ENCODE peak calls at places on chromosomes 7 and 10, in five cellular contexts. K, G, A, D and R are unnamed samples.

GRCh38 chr10:31620236-31621151 is 301.5 kb downstream of the ZEB1 start:
- DNase-seq in K (no peak), G (no peak), A (no peak), D (peak), R (no peak)

GRCh38 chr7:141362580-141363435 is 188.4 kb upstream of the AGK start:
- DNase-seq in K (no peak), G (peak), A (no peak), D (no peak), R (no peak)

GRCh38 chr10:46035923-46036849 is 5.8 kb upstream of the NCOA4 start:
- DNase-seq in K (no peak), G (no peak), A (no peak), D (no peak), R (peak)

GRCh38 chr10:124993728-124994451 is 52.0 kb downstream of the ZRANB1 start:
- DNase-seq in K (no peak), G (no peak), A (no peak), D (no peak), R (no peak)

GRCh38 chr7:107173691-107174406 is 5.0 kb downstream of the HBP1 start:
- DNase-seq in K (no peak), G (no peak), A (no peak), D (no peak), R (no peak)

GRCh38 chr7:80783688-80784327 is 135.0 kb downstream of the SEMA3C start:
- DNase-seq in K (no peak), G (no peak), A (no peak), D (no peak), R (no peak)

GRCh38 chr7:35286986-35287385 is 33.1 kb upstream of the TBX20 start:
- DNase-seq in K (no peak), G (no peak), A (no peak), D (no peak), R (no peak)

GRCh38 chr10:114767101-114767588 is 54.4 kb upstream of the FHIP2A start:
- DNase-seq in K (no peak), G (peak), A (no peak), D (no peak), R (no peak)

GRCh38 chr10:5314866-5315265 is 49.9 kb upstream of the UCN3 start:
- DNase-seq in K (no peak), G (no peak), A (no peak), D (no peak), R (no peak)

GRCh38 chr10:120735773-120736371 is 115.3 kb upstream of the WDR11 start:
- DNase-seq in K (peak), G (peak), A (peak), D (peak), R (peak)

GRCh38 chr10:96130326-96130758 is 245 bp downstream of the ZNF518A start:
- DNase-seq in K (no peak), G (peak), A (no peak), D (peak), R (peak)

GRCh38 chr10:13001041-13001886 is at the start of gene CCDC3:
- DNase-seq in K (no peak), G (peak), A (no peak), D (peak), R (no peak)

GRCh38 chr10:43304687-43305333 is 37.9 kb upstream of the RASGEF1A start:
- DNase-seq in K (no peak), G (peak), A (no peak), D (peak), R (no peak)

GRCh38 chr10:129233351-129234148 is 233.5 kb upstream of the MGMT start:
- DNase-seq in K (no peak), G (no peak), A (no peak), D (no peak), R (no peak)

GRCh38 chr7:151789380-151789947 is 87.5 kb downstream of the PRKAG2 start:
- DNase-seq in K (no peak), G (no peak), A (no peak), D (no peak), R (no peak)

GRCh38 chr7:91083855-91084644 is 180.2 kb upstream of the FZD1 start:
- DNase-seq in K (no peak), G (peak), A (no peak), D (no peak), R (no peak)

GRCh38 chr7:101736077-101736476 is 81.3 kb upstream of the CUX1 start:
- DNase-seq in K (no peak), G (peak), A (no peak), D (peak), R (no peak)

GRCh38 chr10:118638680-118639079 is 43.2 kb upstream of the PRLHR start:
- DNase-seq in K (no peak), G (no peak), A (no peak), D (no peak), R (no peak)

GRCh38 chr7:141300816-141301215 is 227.0 kb downstream of the TMEM178B start:
- DNase-seq in K (no peak), G (no peak), A (no peak), D (no peak), R (no peak)

GRCh38 chr10:72540193-72540807 is 85.6 kb downstream of the MICU1 start:
- DNase-seq in K (no peak), G (no peak), A (no peak), D (no peak), R (no peak)

GRCh38 chr10:25226775-25227682 is 52.2 kb downstream of the GPR158 start:
- DNase-seq in K (peak), G (peak), A (peak), D (peak), R (peak)

GRCh38 chr10:114498413-114499111 is 94.3 kb upstream of the AFAP1L2 start:
- DNase-seq in K (no peak), G (no peak), A (peak), D (no peak), R (no peak)

GRCh38 chr7:1087462-1087809 is 477 bp upstream of the GPER1 start:
- DNase-seq in K (no peak), G (no peak), A (no peak), D (no peak), R (no peak)

GRCh38 chr7:28573751-28574295 is 161.5 kb downstream of the CREB5 start:
- DNase-seq in K (no peak), G (peak), A (no peak), D (no peak), R (no peak)

GRCh38 chr10:27451054-27451453 is 53.0 kb upstream of the RAB18 start:
- DNase-seq in K (no peak), G (no peak), A (no peak), D (no peak), R (no peak)

DNA sequence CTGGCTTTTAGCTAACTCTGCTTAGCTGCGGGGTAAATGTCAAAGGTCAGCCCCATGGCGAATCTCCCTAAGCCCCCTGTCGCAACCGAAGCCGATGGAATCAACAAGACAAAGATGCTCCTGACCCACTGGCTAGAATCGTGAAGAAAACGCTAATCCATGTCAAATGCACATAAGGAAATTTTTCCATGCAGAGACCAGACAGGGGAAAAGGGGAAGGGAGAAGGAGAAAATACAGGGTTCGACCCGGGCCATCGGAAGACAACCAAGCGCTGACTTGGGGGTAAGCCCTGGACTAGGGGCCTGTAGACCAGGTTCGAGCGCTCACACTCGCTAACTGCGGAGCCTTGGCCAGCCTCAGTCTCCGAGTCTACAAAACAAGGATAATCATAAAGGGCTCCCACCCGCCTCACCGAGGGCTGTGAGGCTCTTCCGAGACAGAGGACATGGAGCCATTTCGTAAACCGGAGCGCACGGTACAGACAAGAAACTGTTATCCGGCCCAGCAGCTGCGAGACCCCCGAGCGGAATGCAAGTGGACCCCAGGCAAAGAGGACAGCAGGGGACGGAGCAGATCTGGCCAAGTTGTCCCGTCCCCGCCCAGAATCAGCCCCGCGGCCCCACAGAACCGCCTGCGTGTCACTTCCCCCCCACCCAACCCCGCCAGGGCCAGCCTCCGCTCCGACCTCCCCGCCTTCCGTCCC is 501 bp downstream of the SAR1A start:
- DNase-seq in K (no peak), G (peak), A (no peak), D (no peak), R (no peak)
- TF ChIP-seq JUND in K (no peak), G (no peak), A (no peak), D (no peak), R (no peak)

GRCh38 chr7:106036004-106036403 is 72.9 kb downstream of the CDHR3 start:
- DNase-seq in K (no peak), G (no peak), A (no peak), D (no peak), R (no peak)
- TF ChIP-seq ZBTB33 in K (no peak), G (no peak), A (no peak), D (no peak), R (no peak)

GRCh38 chr7:129903935-129904334 is 48.8 kb downstream of the UBE2H start:
- DNase-seq in K (no peak), G (no peak), A (peak), D (no peak), R (no peak)
- TF ChIP-seq JUND in K (no peak), G (no peak), A (no peak), D (no peak), R (no peak)

GRCh38 chr10:3096149-3096548 is 28.8 kb downstream of the PFKP start:
- DNase-seq in K (no peak), G (no peak), A (no peak), D (no peak), R (no peak)

GRCh38 chr10:3095373-3096139 is 28.2 kb downstream of the PFKP start:
- DNase-seq in K (peak), G (no peak), A (peak), D (peak), R (peak)

GRCh38 chr10:3093996-3094395 is 26.6 kb downstream of the PFKP start:
- DNase-seq in K (no peak), G (no peak), A (no peak), D (no peak), R (no peak)

GRCh38 chr10:3097160-3097559 is 29.8 kb downstream of the PFKP start:
- DNase-seq in K (no peak), G (no peak), A (no peak), D (no peak), R (no peak)

DNA sequence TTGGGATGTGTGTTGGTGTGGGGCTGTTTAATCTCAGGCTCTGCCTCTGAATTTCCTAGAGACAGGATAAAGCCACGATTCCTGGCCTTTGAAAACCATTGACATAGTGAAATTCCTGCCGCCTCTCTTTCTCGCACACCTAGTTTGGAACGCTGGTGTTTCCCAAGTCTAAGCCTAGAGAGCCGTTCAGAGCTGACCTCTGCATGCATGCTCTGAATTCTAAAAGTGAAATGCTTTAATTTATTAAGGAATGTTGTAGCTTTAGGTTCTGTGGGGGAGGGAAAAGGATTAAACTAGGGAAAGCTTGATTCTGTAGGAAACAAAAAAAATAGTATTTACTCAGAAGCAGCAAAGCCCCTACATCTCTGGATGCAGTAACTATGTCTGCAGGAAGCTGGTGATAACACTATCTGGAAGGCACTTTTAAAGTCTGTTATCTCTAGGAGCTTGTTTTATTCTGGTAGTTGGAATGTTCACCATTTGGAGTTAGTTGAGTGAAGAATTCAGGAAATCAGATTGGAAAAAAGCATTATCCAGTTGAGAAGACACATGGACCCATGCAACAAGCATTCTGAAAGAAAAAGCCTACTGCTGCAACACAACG is 27.3 kb downstream of the PFKP start:
- DNase-seq in K (no peak), G (no peak), A (no peak), D (no peak), R (peak)
- TF ChIP-seq ZBTB33 in K (no peak), G (no peak), A (no peak), D (no peak), R (no peak)

GRCh38 chr10:10500941-10501340 is 516.7 kb upstream of the CELF2 start:
- DNase-seq in K (no peak), G (no peak), A (no peak), D (no peak), R (no peak)
- TF ChIP-seq JUND in K (no peak), G (no peak), A (no peak), D (no peak), R (no peak)